ENCODE peak calls at places on chromosomes 2 and 18, in four cellular contexts. J is HepG2, K is K562, U is GM12878. L is an unnamed sample.
A peak's percentile ranks its signal among the peaks of the same experiment; 100 is the strongest.

GRCh38 chr2:131125195-131125757 is 20.1 kb downstream of the PLEKHB2 start:
- DNase-seq in J (peak; percentile 16), K (no peak), U (no peak), L (no peak)

GRCh38 chr2:147440694-147441093 is 404.1 kb upstream of the ACVR2A start:
- DNase-seq in J (no peak), K (no peak), U (no peak), L (no peak)

GRCh38 chr18:24584777-24585176 is 124.3 kb downstream of the HRH4 start:
- DNase-seq in J (no peak), K (no peak), U (no peak), L (no peak)

GRCh38 chr2:210913461-210913860 is 357.1 kb downstream of the CPS1 start:
- DNase-seq in J (no peak), K (no peak), U (no peak), L (peak; percentile 8)

GRCh38 chr2:173623411-173624076 is 268.9 kb downstream of the CDCA7 start:
- DNase-seq in J (no peak), K (no peak), U (no peak), L (no peak)

GRCh38 chr2:37566517-37566961 is 104.9 kb downstream of the CDC42EP3 start:
- DNase-seq in J (no peak), K (no peak), U (no peak), L (no peak)

GRCh38 chr2:8441986-8442385 is 239.9 kb upstream of the ID2 start:
- DNase-seq in J (no peak), K (no peak), U (no peak), L (no peak)

GRCh38 chr2:217223222-217223930 is 363.5 kb upstream of the TNP1 start:
- DNase-seq in J (no peak), K (no peak), U (peak; percentile 93), L (no peak)

GRCh38 chr2:3631851-3632659 is 25.9 kb upstream of the ALLC start:
- DNase-seq in J (no peak), K (no peak), U (no peak), L (no peak)

GRCh38 chr2:125656190-125656589 is 999.8 kb upstream of the GYPC start:
- DNase-seq in J (no peak), K (no peak), U (no peak), L (no peak)

GRCh38 chr2:37389984-37390765 is 45.7 kb downstream of the QPCT start:
- DNase-seq in J (peak; percentile 56), K (peak; percentile 27), U (peak; percentile 94), L (no peak)

GRCh38 chr2:239839306-239839705 is 185.8 kb downstream of the NDUFA10 start:
- DNase-seq in J (no peak), K (no peak), U (no peak), L (no peak)

GRCh38 chr2:1967242-1968210 is 223.2 kb upstream of the PXDN start:
- DNase-seq in J (no peak), K (no peak), U (no peak), L (peak; percentile 60)

GRCh38 chr2:26623541-26624497 is 17.3 kb downstream of the CIB4 start:
- DNase-seq in J (no peak), K (peak; percentile 17), U (no peak), L (peak; percentile 41)

GRCh38 chr2:74572178-74572925 is 17.8 kb downstream of the DOK1 start:
- DNase-seq in J (no peak), K (no peak), U (no peak), L (no peak)

GRCh38 chr18:3256693-3257626 is 5.0 kb upstream of the MYL12B start:
- DNase-seq in J (peak; percentile 84), K (no peak), U (no peak), L (no peak)

GRCh38 chr2:197033222-197033621 is 106.7 kb upstream of the PGAP1 start:
- DNase-seq in J (no peak), K (no peak), U (no peak), L (no peak)

GRCh38 chr2:221492606-221493005 is 79.5 kb downstream of the EPHA4 start:
- DNase-seq in J (no peak), K (no peak), U (no peak), L (no peak)

GRCh38 chr2:158755310-158755709 is 39.8 kb upstream of the DAPL1 start:
- DNase-seq in J (peak; percentile 22), K (no peak), U (no peak), L (no peak)

GRCh38 chr2:26058390-26058789 is 24.5 kb downstream of the RAB10 start:
- DNase-seq in J (peak; percentile 48), K (no peak), U (no peak), L (no peak)

GRCh38 chr2:6493266-6493665 is 372.4 kb downstream of the CMPK2 start:
- DNase-seq in J (no peak), K (no peak), U (no peak), L (no peak)

GRCh38 chr2:69464575-69464974 is 27.3 kb upstream of the NFU1 start:
- DNase-seq in J (no peak), K (no peak), U (no peak), L (no peak)

GRCh38 chr18:13530879-13531387 is 195.4 kb downstream of the FAM210A start:
- DNase-seq in J (no peak), K (no peak), U (no peak), L (peak; percentile 43)

GRCh38 chr2:108893277-108893676 is 95.7 kb downstream of the EDAR start:
- DNase-seq in J (no peak), K (no peak), U (no peak), L (no peak)

GRCh38 chr2:100754951-100755350 is 65.0 kb upstream of the NPAS2 start:
- DNase-seq in J (no peak), K (no peak), U (no peak), L (no peak)

GRCh38 chr18:36534154-36534688 is 236.7 kb downstream of the FHOD3 start:
- DNase-seq in J (no peak), K (no peak), U (no peak), L (no peak)

GRCh38 chr2:3641841-3642421 is 16.1 kb upstream of the ALLC start:
- DNase-seq in J (no peak), K (no peak), U (no peak), L (no peak)

GRCh38 chr2:54469484-54470053 is 13.4 kb downstream of the SPTBN1 start:
- DNase-seq in J (no peak), K (no peak), U (no peak), L (peak; percentile 51)
- H3K9ac ChIP-seq in J (no peak overlapping the region), K (no peak overlapping the region), U (no peak overlapping the region), L (no peak overlapping the region)

DNA sequence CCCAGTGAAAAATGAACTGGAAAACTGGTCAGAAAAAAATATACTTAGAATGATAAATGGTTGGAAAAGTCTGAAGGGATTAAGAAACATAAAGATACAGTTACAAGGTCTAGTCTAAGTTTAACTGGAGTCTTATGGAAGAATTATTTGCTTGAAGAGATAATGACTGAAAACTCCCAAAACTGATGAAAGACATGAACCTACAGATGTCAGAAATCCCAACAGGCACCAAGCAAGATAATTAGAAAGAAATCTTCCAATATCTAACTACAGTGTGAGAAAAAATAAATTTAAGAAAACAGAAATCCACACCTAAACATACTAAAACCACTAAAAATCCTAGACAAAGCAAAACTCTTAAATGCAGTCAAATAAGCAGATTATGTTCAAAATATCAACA is 19.4 kb downstream of the SS18 start:
- DNase-seq in J (no peak), K (no peak), U (no peak), L (no peak)
- TF ChIP-seq FOXM1 in J (no peak), K (no peak), U (no peak), L (no peak)

DNA sequence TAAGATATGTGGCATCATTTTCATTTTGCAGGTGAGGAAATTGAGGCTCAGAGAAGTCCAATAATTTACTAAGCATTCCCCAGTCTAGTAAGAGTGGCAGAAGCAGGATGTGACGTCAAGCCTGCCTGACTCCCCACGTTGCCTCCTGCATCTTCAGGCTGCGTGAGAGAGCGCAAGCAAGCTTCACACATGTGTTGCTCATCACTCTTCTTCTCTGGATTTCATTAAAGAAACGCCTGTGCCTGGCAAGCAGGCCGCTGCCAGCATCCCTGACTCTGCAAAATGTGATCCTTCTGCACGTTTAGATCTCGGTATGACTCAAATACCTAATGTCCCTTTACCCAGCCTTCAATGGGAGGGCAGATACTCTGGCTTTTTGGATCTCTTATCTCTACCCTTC is 96.8 kb downstream of the PRKCE start:
- DNase-seq in J (no peak), K (no peak), U (no peak), L (peak; percentile 51)
- TF ChIP-seq ZBTB33 in J (no peak), K (no peak), U (no peak), L (no peak)

GRCh38 chr18:34921271-34921670 is 119.9 kb upstream of the MAPRE2 start:
- DNase-seq in J (no peak), K (no peak), U (no peak), L (no peak)
- H3K9ac ChIP-seq in J (no peak overlapping the region), K (no peak overlapping the region), U (no peak overlapping the region), L (no peak overlapping the region)

GRCh38 chr2:151478011-151478410 is 68.3 kb downstream of the RIF1 start:
- DNase-seq in J (no peak), K (no peak), U (no peak), L (no peak)
- TF ChIP-seq FOXM1 in J (no peak), K (no peak), U (no peak), L (no peak)

GRCh38 chr18:10560457-10561045 is 34.7 kb downstream of the NAPG start:
- DNase-seq in J (peak; percentile 63), K (peak; percentile 82), U (peak; percentile 48), L (peak; percentile 74)

GRCh38 chr18:10557085-10557677 is 31.4 kb downstream of the NAPG start:
- DNase-seq in J (no peak), K (no peak), U (no peak), L (no peak)

GRCh38 chr18:10558243-10558966 is 32.6 kb downstream of the NAPG start:
- DNase-seq in J (no peak), K (no peak), U (no peak), L (no peak)

GRCh38 chr18:10558967-10559298 is 33.1 kb downstream of the NAPG start:
- DNase-seq in J (no peak), K (no peak), U (no peak), L (no peak)

DNA sequence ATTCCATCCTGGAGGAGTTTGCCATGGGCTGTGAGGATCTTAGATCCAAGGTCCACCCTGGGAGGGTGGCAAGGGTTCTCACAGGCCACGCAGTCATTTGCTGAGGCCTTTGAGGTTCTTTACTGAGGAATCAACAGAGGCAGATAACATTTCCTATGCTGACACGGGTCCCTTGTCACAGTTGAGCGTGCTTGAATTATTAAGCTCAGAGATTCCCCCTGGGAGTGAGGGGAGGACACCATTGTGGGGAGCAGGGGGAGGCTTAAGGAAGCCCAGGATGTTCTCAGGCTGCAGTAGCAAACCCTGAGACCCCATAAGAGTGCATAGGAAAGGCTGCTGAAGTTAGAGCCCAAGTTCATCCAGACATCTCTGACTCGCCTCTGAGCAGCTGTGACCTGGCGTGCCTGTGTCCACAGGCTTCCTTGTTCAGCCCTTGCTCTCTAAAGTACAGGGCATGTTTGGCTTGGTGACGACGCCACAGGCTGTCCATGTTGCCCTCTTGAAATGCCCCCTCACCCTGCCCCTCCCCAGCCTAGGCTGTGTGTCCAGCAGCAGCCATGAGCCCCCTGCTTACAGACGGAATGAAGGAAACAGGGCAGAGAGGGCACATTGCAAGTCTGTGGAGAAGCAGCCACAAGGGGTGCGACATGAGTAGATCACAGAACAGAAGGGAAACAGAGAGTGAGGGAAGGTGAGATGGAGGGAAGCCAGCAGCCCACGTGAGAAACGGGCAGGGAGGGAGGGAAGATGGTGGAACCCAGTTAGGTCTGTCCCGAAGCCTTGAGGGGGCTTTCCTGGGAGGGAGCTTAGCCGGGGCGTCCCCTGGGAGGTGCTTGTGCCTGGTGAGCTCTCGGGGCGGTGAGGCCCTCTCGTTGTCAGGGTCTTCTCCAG is 34.0 kb downstream of the NAPG start:
- DNase-seq in J (no peak), K (no peak), U (peak; percentile 25), L (peak; percentile 47)
- TF ChIP-seq ZBTB33 in J (no peak), K (no peak), U (no peak), L (no peak)